ENCODE peak calls at places on chromosomes 13 and 19, in nine cellular contexts. A is cardiac fibroblast, F is tibial nerve, O is fibroblast of lung, X is astrocyte of the spinal cord, M is Peyer's patch, C is endothelial cell, V is AG10803, W is ascending aorta. S is an unnamed sample.

GRCh38 chr13:50596776-50597203 is 246.7 kb downstream of the DLEU7 start:
- DNase-seq in C (no peak), O (no peak), V (no peak), M (no peak), F (no peak), X (no peak), W (no peak), A (no peak), S (no peak)

GRCh38 chr13:40981361-40981760 is 37.8 kb downstream of the ELF1 start:
- DNase-seq in V (no peak), X (no peak), A (peak; percentile 70), O (no peak), F (no peak), M (no peak), W (no peak), C (no peak), S (no peak)

GRCh38 chr13:42474954-42475353 is 99.0 kb upstream of the TNFSF11 start:
- DNase-seq in M (no peak), W (no peak), V (no peak), C (no peak), X (peak; percentile 90), A (peak; percentile 92), O (peak; percentile 23), F (no peak), S (no peak)

GRCh38 chr13:49395416-49396277 is 48.2 kb downstream of the CAB39L start:
- DNase-seq in A (peak; percentile 36), O (no peak), C (no peak), X (no peak), V (peak; percentile 50), M (no peak), W (peak; percentile 79), F (no peak), S (no peak)

GRCh38 chr13:109212630-109213029 is 573.8 kb downstream of the IRS2 start:
- DNase-seq in A (no peak), V (no peak), M (no peak), F (no peak), X (no peak), C (no peak), O (no peak), W (no peak), S (no peak)

GRCh38 chr13:34751492-34751891 is 190.6 kb upstream of the NBEA start:
- DNase-seq in W (no peak), X (no peak), F (no peak), C (no peak), A (no peak), M (no peak), V (no peak), O (no peak), S (no peak)

GRCh38 chr19:50334741-50335421 is 5.7 kb upstream of the KCNC3 start:
- DNase-seq in M (no peak), W (no peak), X (no peak), O (no peak), A (no peak), C (no peak), F (no peak), V (no peak), S (no peak)

GRCh38 chr19:6556480-6556879 is 25.7 kb downstream of the TNFSF9 start:
- DNase-seq in C (no peak), O (peak; percentile 65), X (no peak), V (no peak), A (peak; percentile 71), M (no peak), F (no peak), W (no peak), S (no peak)

GRCh38 chr13:108609353-108609752 is 20.1 kb upstream of the MYO16 start:
- DNase-seq in X (peak; percentile 53), A (peak; percentile 29), M (no peak), F (no peak), O (peak; percentile 2), V (peak; percentile 0), W (no peak), C (no peak), S (no peak)

GRCh38 chr13:44031555-44031954 is 151.9 kb downstream of the LACC1 start:
- DNase-seq in W (no peak), V (no peak), F (no peak), X (no peak), A (no peak), C (no peak), M (no peak), O (no peak), S (no peak)

GRCh38 chr19:41919948-41920712 is 8.1 kb downstream of the ERFL start:
- DNase-seq in X (no peak), V (no peak), A (no peak), M (no peak), O (no peak), C (no peak), F (no peak), W (no peak), S (no peak)

GRCh38 chr19:3154957-3155736 is 19.3 kb downstream of the GNA15 start:
- DNase-seq in C (peak; percentile 73), M (peak; percentile 72), A (peak; percentile 100), V (peak; percentile 99), O (peak; percentile 99), F (no peak), W (peak; percentile 95), X (peak; percentile 96), S (peak; percentile 46)

GRCh38 chr13:30466841-30467252 is 1.1 kb upstream of the HMGB1 start:
- DNase-seq in X (peak; percentile 27), F (no peak), V (no peak), O (peak; percentile 23), C (no peak), M (no peak), W (no peak), A (no peak), S (no peak)

GRCh38 chr19:49664171-49665070 is 1.2 kb downstream of the IRF3 start:
- DNase-seq in V (peak; percentile 69), X (peak; percentile 75), C (peak; percentile 95), W (peak; percentile 94), O (peak; percentile 68), F (peak; percentile 89), M (peak; percentile 96), A (peak; percentile 79), S (peak; percentile 94)

GRCh38 chr19:17214531-17215124 is 529 bp upstream of the USE1 start:
- DNase-seq in F (no peak), V (no peak), W (no peak), O (no peak), A (no peak), X (no peak), C (no peak), M (no peak), S (no peak)

GRCh38 chr19:8110931-8111330 is 38.5 kb downstream of the FBN3 start:
- DNase-seq in M (no peak), F (no peak), W (no peak), A (no peak), X (no peak), O (no peak), C (no peak), V (no peak), S (no peak)

GRCh38 chr13:34748078-34748477 is 194.0 kb upstream of the NBEA start:
- DNase-seq in C (no peak), A (peak; percentile 82), X (peak; percentile 65), M (no peak), F (no peak), O (peak; percentile 92), V (peak; percentile 79), W (peak; percentile 62), S (no peak)

GRCh38 chr19:35476149-35476548 is 14.1 kb downstream of the KRTDAP start:
- DNase-seq in F (no peak), M (no peak), A (no peak), O (no peak), C (no peak), W (no peak), X (no peak), V (no peak), S (no peak)

GRCh38 chr19:19635313-19635702 is 7.3 kb upstream of the LPAR2 start:
- DNase-seq in F (no peak), X (no peak), A (no peak), M (no peak), C (no peak), V (no peak), W (no peak), O (no peak), S (no peak)

GRCh38 chr19:46787331-46788100 is 878 bp downstream of the SLC1A5 start:
- DNase-seq in A (peak; percentile 74), X (peak; percentile 67), M (peak; percentile 38), C (peak; percentile 49), V (peak; percentile 76), O (peak; percentile 63), W (peak; percentile 76), F (peak; percentile 52), S (no peak)

GRCh38 chr13:113449693-113450347 is 3.5 kb downstream of the ADPRHL1 start:
- DNase-seq in M (no peak), W (peak; percentile 40), F (no peak), A (no peak), C (no peak), X (no peak), V (no peak), O (no peak), S (no peak)

GRCh38 chr19:4115050-4115817 is 8.7 kb downstream of the MAP2K2 start:
- DNase-seq in V (no peak), F (no peak), X (no peak), A (no peak), W (no peak), M (peak; percentile 78), C (no peak), O (no peak), S (no peak)

GRCh38 chr19:13252569-13253335 is 102.5 kb downstream of the IER2 start:
- DNase-seq in O (no peak), F (no peak), C (no peak), A (no peak), M (no peak), W (no peak), V (no peak), X (no peak), S (no peak)
- TF ChIP-seq CTCF in O (no peak), F (no peak), C (no peak), A (no peak), M (no peak), W (no peak), V (no peak), X (no peak), S (no peak)

GRCh38 chr19:48190288-48191284 is 20.1 kb downstream of the ZSWIM9 start:
- DNase-seq in V (no peak), A (peak; percentile 39), O (peak; percentile 96), X (peak; percentile 88), M (peak; percentile 64), F (no peak), C (peak; percentile 42), W (peak; percentile 57), S (no peak)
- TF ChIP-seq CTCF in V (no peak), A (no peak), O (no peak), X (peak; percentile 25), M (no peak), F (no peak), C (no peak), W (no peak), S (no peak)

DNA sequence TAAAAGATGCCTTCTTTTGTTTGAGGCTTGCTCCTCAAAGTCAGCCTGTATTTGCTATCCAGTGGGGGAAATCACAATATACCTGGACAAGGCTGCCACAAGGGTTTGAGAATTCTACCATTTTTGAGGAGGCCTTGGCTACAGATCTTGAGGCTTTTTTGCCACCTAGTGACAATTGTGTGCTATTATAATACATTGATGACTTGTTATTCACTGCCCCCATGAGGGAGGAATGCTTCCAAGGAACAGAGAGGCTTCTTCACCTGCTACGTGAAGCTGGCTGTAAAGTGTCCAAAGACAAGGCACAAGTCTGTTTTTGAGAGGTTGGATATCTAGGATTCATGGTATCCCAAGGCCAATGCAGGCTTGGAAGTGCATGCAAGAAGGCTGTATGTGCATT is 72.5 kb downstream of the ZNF708 start:
- DNase-seq in X (no peak), V (peak; percentile 4), C (no peak), M (no peak), A (peak; percentile 34), F (no peak), W (no peak), O (peak; percentile 13), S (no peak)
- TF ChIP-seq CTCF in X (no peak), V (no peak), C (no peak), M (no peak), A (no peak), F (no peak), W (no peak), O (peak; percentile 4), S (no peak)

GRCh38 chr13:111005364-111005763 is 90.5 kb upstream of the ANKRD10 start:
- DNase-seq in W (no peak), F (no peak), O (peak; percentile 66), C (no peak), M (no peak), A (no peak), V (peak; percentile 56), X (peak; percentile 73), S (no peak)
- TF ChIP-seq CTCF in W (no peak), F (no peak), O (no peak), C (no peak), M (no peak), A (no peak), V (no peak), X (no peak), S (no peak)